ENCODE peak calls at places on chromosome 16, in four cellular contexts. One of them, this sample, is unnamed.

GRCh38 chr16:24499193-24499814 is 40.1 kb upstream of the RBBP6 start:
- DNase-seq in left cardiac atrium: no peak
- DNase-seq in hypothalamus: peak
- DNase-seq in EL: peak
- DNase-seq in this sample: no peak

GRCh38 chr16:19283637-19284036 is 1.9 kb upstream of the CLEC19A start:
- DNase-seq in left cardiac atrium: no peak
- DNase-seq in hypothalamus: no peak
- DNase-seq in EL: no peak
- DNase-seq in this sample: no peak

GRCh38 chr16:78098544-78099371 is 696 bp upstream of the WWOX start:
- DNase-seq in left cardiac atrium: no peak
- DNase-seq in hypothalamus: no peak
- DNase-seq in EL: no peak
- DNase-seq in this sample: no peak

GRCh38 chr16:70737377-70738082 is 51.7 kb upstream of the MTSS2 start:
- DNase-seq in left cardiac atrium: peak
- DNase-seq in hypothalamus: peak
- DNase-seq in EL: peak
- DNase-seq in this sample: no peak

GRCh38 chr16:64365448-64365858 is 756.4 kb downstream of the CDH11 start:
- DNase-seq in left cardiac atrium: no peak
- DNase-seq in hypothalamus: no peak
- DNase-seq in EL: peak
- DNase-seq in this sample: no peak

GRCh38 chr16:14399397-14400284 is 230.4 kb downstream of the PARN start:
- DNase-seq in left cardiac atrium: peak
- DNase-seq in hypothalamus: no peak
- DNase-seq in EL: peak
- DNase-seq in this sample: peak

GRCh38 chr16:67547423-67548264 is 14.7 kb upstream of the CTCF start:
- DNase-seq in left cardiac atrium: peak
- DNase-seq in hypothalamus: no peak
- DNase-seq in EL: no peak
- DNase-seq in this sample: no peak

GRCh38 chr16:68362952-68363846 is 52.4 kb downstream of the PRMT7 start:
- DNase-seq in left cardiac atrium: no peak
- DNase-seq in hypothalamus: no peak
- DNase-seq in EL: no peak
- DNase-seq in this sample: no peak

GRCh38 chr16:48054881-48055601 is 100.8 kb downstream of the ABCC12 start:
- DNase-seq in left cardiac atrium: peak
- DNase-seq in hypothalamus: peak
- DNase-seq in EL: peak
- DNase-seq in this sample: peak

GRCh38 chr16:12137344-12138094 is 161.0 kb downstream of the SNX29 start:
- DNase-seq in left cardiac atrium: no peak
- DNase-seq in hypothalamus: no peak
- DNase-seq in EL: no peak
- DNase-seq in this sample: no peak

GRCh38 chr16:28304214-28304613 is 11.9 kb downstream of the SBK1 start:
- DNase-seq in left cardiac atrium: peak
- DNase-seq in hypothalamus: no peak
- DNase-seq in EL: peak
- DNase-seq in this sample: no peak

GRCh38 chr16:67936876-67937605 is 391 bp upstream of the PSMB10 start:
- DNase-seq in left cardiac atrium: no peak
- DNase-seq in hypothalamus: no peak
- DNase-seq in EL: peak
- DNase-seq in this sample: peak

GRCh38 chr16:27977966-27978365 is 85.5 kb downstream of the GSG1L start:
- DNase-seq in left cardiac atrium: peak
- DNase-seq in hypothalamus: no peak
- DNase-seq in EL: no peak
- DNase-seq in this sample: no peak